ENCODE peak calls at places on chromosome 13, in eight cellular contexts. V is stomach, D is IMR-90, N is cardiac muscle cell, L is thoracic aorta, X is psoas muscle, O is prostate gland, W is lower leg skin. C is an unnamed sample.

GRCh38 chr13:49164712-49165111 is 55.4 kb upstream of the MLNR start:
- DNase-seq in D (no peak), X (no peak), O (no peak), L (no peak), V (no peak), N (no peak), W (no peak), C (no peak)

GRCh38 chr13:30847697-30848307 is 58.3 kb upstream of the MEDAG start:
- DNase-seq in O (no peak), W (no peak), X (no peak), D (peak; percentile 99), N (peak; percentile 99), V (no peak), L (peak; percentile 54), C (no peak)

GRCh38 chr13:51729853-51730553 is 74.0 kb downstream of the DHRS12 start:
- DNase-seq in D (peak; percentile 90), O (no peak), N (peak; percentile 88), V (no peak), W (peak; percentile 66), L (peak; percentile 28), X (peak; percentile 69), C (no peak)

GRCh38 chr13:67651908-67652307 is 421.8 kb upstream of the PCDH9 start:
- DNase-seq in D (no peak), N (no peak), L (no peak), X (no peak), O (no peak), W (no peak), V (no peak), C (no peak)

GRCh38 chr13:105202384-105202783 is 1333.1 kb downstream of the EFNB2 start:
- DNase-seq in W (no peak), V (no peak), O (no peak), D (peak; percentile 47), X (no peak), L (no peak), N (peak; percentile 65), C (no peak)

GRCh38 chr13:46339035-46339666 is 47.9 kb downstream of the RUBCNL start:
- DNase-seq in V (no peak), L (no peak), X (peak; percentile 23), N (peak; percentile 70), D (peak; percentile 12), O (no peak), W (peak; percentile 32), C (no peak)

GRCh38 chr13:20174656-20175405 is 14.0 kb upstream of the GJA3 start:
- DNase-seq in O (peak; percentile 44), D (peak; percentile 99), X (peak; percentile 77), W (peak; percentile 93), L (peak; percentile 80), V (peak; percentile 89), N (peak; percentile 94), C (no peak)

GRCh38 chr13:27839809-27840467 is 47.7 kb downstream of the GSX1 start:
- DNase-seq in W (no peak), X (no peak), O (no peak), D (no peak), L (no peak), N (no peak), V (no peak), C (no peak)

GRCh38 chr13:113969311-113969972 is 4.4 kb downstream of the C13orf46 start:
- DNase-seq in D (no peak), X (peak; percentile 13), O (no peak), V (no peak), N (no peak), W (no peak), L (peak; percentile 1), C (no peak)

GRCh38 chr13:104206450-104207044 is 1140.3 kb upstream of the SLC10A2 start:
- DNase-seq in X (no peak), N (no peak), W (no peak), V (no peak), L (no peak), D (no peak), O (no peak), C (no peak)

GRCh38 chr13:27472441-27472840 is 22.1 kb upstream of the MTIF3 start:
- DNase-seq in L (no peak), D (no peak), X (no peak), N (no peak), O (no peak), V (no peak), W (no peak), C (no peak)

GRCh38 chr13:106532111-106532929 is 3.1 kb downstream of the EFNB2 start:
- DNase-seq in L (no peak), N (peak; percentile 49), V (no peak), X (no peak), O (no peak), D (peak; percentile 32), W (no peak), C (no peak)

GRCh38 chr13:62920181-62920580 is 1504.5 kb upstream of the PCDH20 start:
- DNase-seq in O (no peak), L (no peak), W (no peak), V (no peak), X (no peak), N (no peak), D (peak; percentile 1), C (no peak)

GRCh38 chr13:44713793-44714469 is 137.8 kb upstream of the TSC22D1 start:
- DNase-seq in X (peak; percentile 24), O (no peak), L (peak; percentile 14), D (peak; percentile 94), N (peak; percentile 95), W (no peak), V (no peak), C (no peak)

GRCh38 chr13:23570099-23570926 is at the start of gene TNFRSF19:
- DNase-seq in X (peak; percentile 29), D (peak; percentile 91), V (no peak), O (peak; percentile 68), N (peak; percentile 84), L (no peak), W (peak; percentile 60), C (no peak)

GRCh38 chr13:77359171-77359570 is 32.3 kb upstream of the MYCBP2 start:
- DNase-seq in N (no peak), X (no peak), D (peak; percentile 1), W (no peak), O (no peak), L (no peak), V (no peak), C (no peak)

GRCh38 chr13:34748561-34748960 is 193.5 kb upstream of the NBEA start:
- DNase-seq in O (no peak), D (no peak), V (no peak), X (no peak), L (no peak), W (no peak), N (peak; percentile 60), C (no peak)

GRCh38 chr13:93227906-93228801 is 1.5 kb downstream of the GPC6 start:
- DNase-seq in N (peak; percentile 93), X (peak; percentile 56), O (peak; percentile 34), V (peak; percentile 28), D (peak; percentile 87), L (no peak), W (no peak), C (no peak)

GRCh38 chr13:35855531-35856019 is 275.6 kb downstream of the DCLK1 start:
- DNase-seq in D (no peak), W (peak; percentile 30), L (no peak), O (no peak), V (no peak), N (no peak), X (no peak), C (no peak)

GRCh38 chr13:51681037-51681678 is 96.9 kb downstream of the WDFY2 start:
- DNase-seq in X (no peak), D (peak; percentile 88), W (no peak), L (no peak), O (no peak), V (no peak), N (peak; percentile 55), C (no peak)

GRCh38 chr13:59829690-59830089 is 334.0 kb downstream of the DIAPH3 start:
- DNase-seq in O (no peak), W (no peak), V (no peak), X (no peak), D (peak; percentile 19), N (no peak), L (no peak), C (no peak)

GRCh38 chr13:26262156-26262555 is 8.2 kb downstream of the CDK8 start:
- DNase-seq in O (no peak), V (no peak), D (no peak), N (no peak), X (no peak), L (no peak), W (no peak), C (no peak)

GRCh38 chr13:40345654-40346372 is 320.6 kb downstream of the FOXO1 start:
- DNase-seq in V (peak; percentile 66), W (no peak), L (no peak), O (no peak), X (no peak), D (no peak), N (no peak), C (no peak)

GRCh38 chr13:73754727-73755292 is 379.4 kb downstream of the KLF12 start:
- DNase-seq in W (peak; percentile 40), V (no peak), N (peak; percentile 77), D (peak; percentile 70), X (no peak), L (no peak), O (peak; percentile 35), C (no peak)

GRCh38 chr13:110138700-110139036 is 168.3 kb downstream of the COL4A1 start:
- DNase-seq in W (no peak), D (no peak), X (no peak), N (no peak), L (no peak), O (no peak), V (no peak), C (no peak)
- H3K4me3 ChIP-seq in W (no peak overlapping the region), D (peak overlapping the region; percentile 56), X (peak overlapping the region; percentile 64), N (peak overlapping the region; percentile 59), L (peak overlapping the region; percentile 73), O (peak overlapping the region; percentile 48), V (peak overlapping the region; percentile 56), C (peak overlapping the region; percentile 65)

GRCh38 chr13:98879127-98879520 is 98.7 kb downstream of the DOCK9 start:
- DNase-seq in O (no peak), X (no peak), N (no peak), L (no peak), D (no peak), V (no peak), W (no peak), C (no peak)
- TF ChIP-seq CTCF in O (no peak), X (no peak), N (no peak), L (no peak), D (no peak), V (no peak), W (no peak), C (no peak)

DNA sequence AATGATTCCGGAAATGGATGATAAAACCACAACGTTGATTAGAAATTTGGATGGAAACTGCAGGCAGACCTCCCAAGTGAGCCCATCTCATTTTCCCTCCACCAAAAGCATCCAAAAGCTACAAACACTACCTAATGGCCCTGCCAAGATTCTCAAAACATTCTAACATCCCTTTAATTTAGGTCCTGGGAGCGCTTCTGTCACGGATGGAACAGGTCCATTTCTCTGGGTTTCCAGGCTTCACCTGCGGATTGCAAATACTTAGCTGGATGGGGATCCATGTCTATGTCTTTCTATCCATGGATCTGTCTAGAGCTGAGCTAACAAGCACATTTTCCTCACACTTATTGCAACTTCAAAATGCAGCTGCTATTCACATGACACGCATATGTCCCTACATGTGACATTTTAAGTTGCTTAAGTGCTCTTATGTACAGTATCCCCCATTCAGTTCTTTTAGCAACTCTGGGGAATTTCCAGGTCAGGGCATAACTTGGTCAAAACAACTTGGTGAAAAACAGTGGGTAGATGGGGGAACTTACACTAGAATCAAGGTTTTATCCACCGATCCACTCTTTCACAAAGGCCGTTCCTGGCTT is 73.2 kb downstream of the COL4A1 start:
- DNase-seq in O (no peak), N (no peak), V (no peak), X (no peak), L (no peak), W (no peak), D (no peak), C (no peak)
- H3K4me3 ChIP-seq in O (no peak overlapping the region), N (no peak overlapping the region), V (no peak overlapping the region), X (peak overlapping the region; percentile 38), L (peak overlapping the region; percentile 53), W (no peak overlapping the region), D (no peak overlapping the region), C (no peak overlapping the region)

GRCh38 chr13:109275848-109276247 is 510.5 kb downstream of the IRS2 start:
- DNase-seq in L (no peak), D (no peak), O (peak; percentile 13), W (no peak), N (no peak), X (no peak), V (no peak), C (peak; percentile 2)
- TF ChIP-seq CTCF in L (no peak), D (no peak), O (peak; percentile 9), W (no peak), N (no peak), X (no peak), V (peak; percentile 31), C (peak; percentile 27)

C was measured in LNCaP clone FGC.